ENCODE peak calls at places on chromosomes 12 and 14, in nine cellular contexts. One of them, this sample, is unnamed.

GRCh38 chr12:67927231-67927630 is 62.0 kb upstream of the IFNG-AS1 start:
- DNase-seq in GM23338: no peak
- DNase-seq in progenitor cell of endocrine pancreas: no peak
- DNase-seq in Panc1: no peak
- DNase-seq in foreskin fibroblast: no peak
- DNase-seq in lower lobe of right lung: no peak
- DNase-seq in GM12865: no peak
- DNase-seq in ovary: no peak
- DNase-seq in astrocyte of the cerebellum: no peak
- DNase-seq in this sample: no peak

GRCh38 chr12:71799105-71799504 is 40.5 kb upstream of the TBC1D15 start:
- DNase-seq in astrocyte of the cerebellum: no peak
- DNase-seq in lower lobe of right lung: no peak
- DNase-seq in foreskin fibroblast: peak; percentile 76
- DNase-seq in Panc1: no peak
- DNase-seq in progenitor cell of endocrine pancreas: no peak
- DNase-seq in GM12865: no peak
- DNase-seq in GM23338: peak; percentile 16
- DNase-seq in ovary: no peak
- DNase-seq in this sample: no peak

GRCh38 chr12:110270125-110270962 is 10.7 kb upstream of the ATP2A2 start:
- DNase-seq in GM12865: no peak
- DNase-seq in progenitor cell of endocrine pancreas: no peak
- DNase-seq in astrocyte of the cerebellum: no peak
- DNase-seq in GM23338: no peak
- DNase-seq in lower lobe of right lung: no peak
- DNase-seq in ovary: peak; percentile 41
- DNase-seq in foreskin fibroblast: peak; percentile 54
- DNase-seq in Panc1: no peak
- DNase-seq in this sample: no peak

GRCh38 chr12:52074656-52075408 is 4.7 kb upstream of the SMIM41 start:
- DNase-seq in foreskin fibroblast: no peak
- DNase-seq in astrocyte of the cerebellum: no peak
- DNase-seq in ovary: peak; percentile 16
- DNase-seq in GM12865: no peak
- DNase-seq in Panc1: no peak
- DNase-seq in GM23338: no peak
- DNase-seq in lower lobe of right lung: peak; percentile 37
- DNase-seq in progenitor cell of endocrine pancreas: no peak
- DNase-seq in this sample: no peak

GRCh38 chr12:127941332-127941731 is 325.6 kb upstream of the TMEM132C start:
- DNase-seq in astrocyte of the cerebellum: no peak
- DNase-seq in ovary: no peak
- DNase-seq in Panc1: no peak
- DNase-seq in GM23338: no peak
- DNase-seq in foreskin fibroblast: no peak
- DNase-seq in GM12865: no peak
- DNase-seq in progenitor cell of endocrine pancreas: no peak
- DNase-seq in lower lobe of right lung: no peak
- DNase-seq in this sample: no peak

GRCh38 chr12:111406474-111407370 is 999 bp downstream of the SH2B3 start:
- DNase-seq in GM23338: no peak
- DNase-seq in astrocyte of the cerebellum: no peak
- DNase-seq in GM12865: peak; percentile 63
- DNase-seq in progenitor cell of endocrine pancreas: no peak
- DNase-seq in Panc1: no peak
- DNase-seq in ovary: no peak
- DNase-seq in lower lobe of right lung: peak; percentile 78
- DNase-seq in foreskin fibroblast: no peak
- DNase-seq in this sample: no peak

GRCh38 chr14:90649096-90649495 is 167.1 kb downstream of the TTC7B start:
- DNase-seq in foreskin fibroblast: no peak
- DNase-seq in progenitor cell of endocrine pancreas: no peak
- DNase-seq in Panc1: no peak
- DNase-seq in ovary: no peak
- DNase-seq in astrocyte of the cerebellum: peak; percentile 91
- DNase-seq in lower lobe of right lung: no peak
- DNase-seq in GM23338: peak; percentile 19
- DNase-seq in GM12865: no peak
- DNase-seq in this sample: no peak

GRCh38 chr12:26252946-26253345 is 57.6 kb downstream of the SSPN start:
- DNase-seq in progenitor cell of endocrine pancreas: no peak
- DNase-seq in lower lobe of right lung: no peak
- DNase-seq in ovary: no peak
- DNase-seq in GM23338: no peak
- DNase-seq in astrocyte of the cerebellum: no peak
- DNase-seq in Panc1: no peak
- DNase-seq in foreskin fibroblast: no peak
- DNase-seq in GM12865: no peak
- DNase-seq in this sample: no peak

GRCh38 chr12:5187136-5187535 is 143.5 kb downstream of the KCNA5 start:
- DNase-seq in progenitor cell of endocrine pancreas: no peak
- DNase-seq in lower lobe of right lung: no peak
- DNase-seq in Panc1: no peak
- DNase-seq in foreskin fibroblast: no peak
- DNase-seq in astrocyte of the cerebellum: no peak
- DNase-seq in ovary: no peak
- DNase-seq in GM12865: no peak
- DNase-seq in GM23338: no peak
- DNase-seq in this sample: no peak

GRCh38 chr12:103852498-103852992 is 11.5 kb upstream of the NT5DC3 start:
- DNase-seq in Panc1: no peak
- DNase-seq in lower lobe of right lung: no peak
- DNase-seq in progenitor cell of endocrine pancreas: no peak
- DNase-seq in GM12865: no peak
- DNase-seq in foreskin fibroblast: no peak
- DNase-seq in ovary: no peak
- DNase-seq in GM23338: peak; percentile 46
- DNase-seq in astrocyte of the cerebellum: no peak
- DNase-seq in this sample: no peak

GRCh38 chr12:53806689-53807088 is 54.9 kb upstream of the CISTR start:
- DNase-seq in lower lobe of right lung: no peak
- DNase-seq in ovary: no peak
- DNase-seq in Panc1: no peak
- DNase-seq in GM23338: no peak
- DNase-seq in astrocyte of the cerebellum: no peak
- DNase-seq in foreskin fibroblast: peak; percentile 80
- DNase-seq in progenitor cell of endocrine pancreas: no peak
- DNase-seq in GM12865: no peak
- DNase-seq in this sample: no peak

GRCh38 chr12:81863406-81863805 is 104.3 kb upstream of the PPFIA2 start:
- DNase-seq in lower lobe of right lung: no peak
- DNase-seq in GM12865: no peak
- DNase-seq in ovary: no peak
- DNase-seq in Panc1: no peak
- DNase-seq in progenitor cell of endocrine pancreas: no peak
- DNase-seq in foreskin fibroblast: no peak
- DNase-seq in GM23338: peak; percentile 26
- DNase-seq in astrocyte of the cerebellum: peak; percentile 83
- DNase-seq in this sample: no peak

GRCh38 chr12:19507823-19508222 is 68.5 kb downstream of the AEBP2 start:
- DNase-seq in ovary: no peak
- DNase-seq in foreskin fibroblast: no peak
- DNase-seq in lower lobe of right lung: no peak
- DNase-seq in Panc1: no peak
- DNase-seq in GM12865: no peak
- DNase-seq in astrocyte of the cerebellum: peak; percentile 28
- DNase-seq in progenitor cell of endocrine pancreas: no peak
- DNase-seq in GM23338: no peak
- DNase-seq in this sample: no peak
- TF ChIP-seq CTCF in ovary: peak; percentile 24
- TF ChIP-seq CTCF in foreskin fibroblast: no peak
- TF ChIP-seq CTCF in lower lobe of right lung: peak; percentile 28
- TF ChIP-seq CTCF in Panc1: no peak
- TF ChIP-seq CTCF in GM12865: no peak
- TF ChIP-seq CTCF in astrocyte of the cerebellum: peak; percentile 38
- TF ChIP-seq CTCF in progenitor cell of endocrine pancreas: peak; percentile 18
- TF ChIP-seq CTCF in GM23338: peak; percentile 15
- TF ChIP-seq CTCF in this sample: peak; percentile 76

DNA sequence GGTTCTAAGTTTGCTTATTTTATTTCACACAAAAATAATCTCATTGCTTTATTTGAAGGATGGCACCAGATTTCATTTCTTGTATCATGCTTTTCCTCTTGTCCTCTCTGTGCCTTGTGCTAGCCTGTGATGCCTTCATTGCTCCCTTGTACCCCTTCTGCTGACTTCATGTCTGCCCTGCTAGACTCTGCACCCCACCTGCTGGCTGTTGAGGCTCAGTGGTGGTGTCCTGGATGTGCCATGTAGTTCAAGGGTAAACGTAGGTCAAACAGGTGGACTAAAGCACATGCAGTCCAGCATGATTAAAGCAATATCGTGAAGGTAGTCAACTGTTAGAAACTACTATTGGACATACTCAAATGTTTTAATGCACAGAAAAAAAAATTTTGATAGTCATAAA is 21.6 kb downstream of the MRPS35 start:
- DNase-seq in ovary: no peak
- DNase-seq in foreskin fibroblast: no peak
- DNase-seq in lower lobe of right lung: no peak
- DNase-seq in GM12865: peak; percentile 37
- DNase-seq in GM23338: peak; percentile 50
- DNase-seq in Panc1: no peak
- DNase-seq in progenitor cell of endocrine pancreas: no peak
- DNase-seq in astrocyte of the cerebellum: no peak
- DNase-seq in this sample: no peak
- TF ChIP-seq CTCF in ovary: no peak
- TF ChIP-seq CTCF in foreskin fibroblast: peak; percentile 39
- TF ChIP-seq CTCF in lower lobe of right lung: no peak
- TF ChIP-seq CTCF in GM12865: peak; percentile 35
- TF ChIP-seq CTCF in GM23338: peak; percentile 47
- TF ChIP-seq CTCF in Panc1: peak; percentile 33
- TF ChIP-seq CTCF in progenitor cell of endocrine pancreas: peak; percentile 37
- TF ChIP-seq CTCF in astrocyte of the cerebellum: peak; percentile 47
- TF ChIP-seq CTCF in this sample: no peak

GRCh38 chr14:44961151-44961729 is 507 bp downstream of the KLHL28 start:
- DNase-seq in foreskin fibroblast: peak; percentile 28
- DNase-seq in lower lobe of right lung: peak; percentile 76
- DNase-seq in GM23338: peak; percentile 78
- DNase-seq in GM12865: peak; percentile 66
- DNase-seq in astrocyte of the cerebellum: peak; percentile 11
- DNase-seq in ovary: peak; percentile 69
- DNase-seq in Panc1: no peak
- DNase-seq in progenitor cell of endocrine pancreas: no peak
- DNase-seq in this sample: no peak

GRCh38 chr14:44961730-44962572 is at the start of the genes KLHL28 and TOGARAM1:
- DNase-seq in ovary: peak; percentile 96
- DNase-seq in GM23338: peak; percentile 100
- DNase-seq in GM12865: peak; percentile 99
- DNase-seq in Panc1: peak; percentile 98
- DNase-seq in astrocyte of the cerebellum: peak; percentile 100
- DNase-seq in progenitor cell of endocrine pancreas: peak; percentile 86
- DNase-seq in lower lobe of right lung: peak; percentile 96
- DNase-seq in foreskin fibroblast: peak; percentile 99
- DNase-seq in this sample: peak; percentile 95

GRCh38 chr14:44963775-44964380 is 1.9 kb downstream of the TOGARAM1 start:
- DNase-seq in GM23338: peak; percentile 56
- DNase-seq in ovary: no peak
- DNase-seq in foreskin fibroblast: no peak
- DNase-seq in lower lobe of right lung: no peak
- DNase-seq in Panc1: no peak
- DNase-seq in astrocyte of the cerebellum: no peak
- DNase-seq in GM12865: peak; percentile 19
- DNase-seq in progenitor cell of endocrine pancreas: no peak
- DNase-seq in this sample: no peak

GRCh38 chr14:44960646-44961045 is 1.1 kb downstream of the KLHL28 start:
- DNase-seq in foreskin fibroblast: no peak
- DNase-seq in Panc1: no peak
- DNase-seq in lower lobe of right lung: no peak
- DNase-seq in ovary: no peak
- DNase-seq in GM12865: no peak
- DNase-seq in progenitor cell of endocrine pancreas: no peak
- DNase-seq in astrocyte of the cerebellum: no peak
- DNase-seq in GM23338: no peak
- DNase-seq in this sample: no peak

DNA sequence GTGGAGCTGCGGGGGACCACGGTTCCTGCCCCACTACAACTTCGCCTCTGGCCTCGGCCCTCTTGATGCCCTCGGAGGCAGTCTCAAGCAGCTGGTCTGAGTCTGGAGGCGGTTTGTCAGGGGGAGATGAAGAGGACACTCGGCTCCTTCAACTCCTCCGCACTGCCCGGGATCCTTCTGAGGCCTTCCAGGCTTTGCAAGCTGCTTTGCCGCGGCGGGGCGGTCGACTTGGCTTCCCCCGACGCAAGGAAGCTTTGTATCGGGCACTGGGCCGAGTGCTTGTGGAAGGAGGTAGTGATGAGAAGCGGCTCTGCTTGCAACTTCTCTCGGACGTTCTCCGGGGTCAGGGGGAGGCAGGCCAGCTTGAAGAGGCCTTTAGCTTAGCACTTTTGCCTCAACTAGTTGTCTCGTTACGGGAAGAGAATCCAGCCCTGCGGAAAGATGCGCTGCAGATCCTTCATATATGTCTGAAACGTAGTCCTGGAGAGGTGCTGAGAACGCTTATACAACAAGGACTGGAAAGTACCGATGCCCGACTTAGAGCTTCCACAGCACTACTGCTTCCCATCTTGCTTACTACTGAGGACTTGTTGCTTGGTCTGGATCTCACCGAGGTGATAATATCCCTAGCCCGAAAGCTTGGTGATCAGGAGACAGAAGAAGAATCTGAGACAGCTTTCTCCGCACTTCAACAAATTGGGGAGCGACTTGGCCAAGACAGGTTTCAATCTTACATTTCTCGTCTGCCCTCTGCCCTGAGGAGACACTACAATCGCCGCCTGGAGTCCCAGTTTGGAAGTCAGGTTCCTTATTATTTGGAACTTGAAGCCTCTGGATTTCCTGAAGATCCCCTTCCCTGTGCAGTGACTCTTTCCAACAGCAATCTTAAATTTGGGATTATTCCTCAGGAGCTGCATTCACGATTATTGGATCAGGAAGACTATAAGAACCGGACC is 861 bp downstream of the TOGARAM1 start:
- DNase-seq in progenitor cell of endocrine pancreas: peak; percentile 18
- DNase-seq in Panc1: no peak
- DNase-seq in astrocyte of the cerebellum: peak; percentile 29
- DNase-seq in ovary: peak; percentile 72
- DNase-seq in lower lobe of right lung: peak; percentile 70
- DNase-seq in GM23338: peak; percentile 53
- DNase-seq in GM12865: peak; percentile 57
- DNase-seq in foreskin fibroblast: peak; percentile 28
- DNase-seq in this sample: peak; percentile 93
- TF ChIP-seq CTCF in progenitor cell of endocrine pancreas: no peak
- TF ChIP-seq CTCF in Panc1: no peak
- TF ChIP-seq CTCF in astrocyte of the cerebellum: no peak
- TF ChIP-seq CTCF in ovary: no peak
- TF ChIP-seq CTCF in lower lobe of right lung: no peak
- TF ChIP-seq CTCF in GM23338: no peak
- TF ChIP-seq CTCF in GM12865: no peak
- TF ChIP-seq CTCF in foreskin fibroblast: no peak
- TF ChIP-seq CTCF in this sample: peak; percentile 11

DNA sequence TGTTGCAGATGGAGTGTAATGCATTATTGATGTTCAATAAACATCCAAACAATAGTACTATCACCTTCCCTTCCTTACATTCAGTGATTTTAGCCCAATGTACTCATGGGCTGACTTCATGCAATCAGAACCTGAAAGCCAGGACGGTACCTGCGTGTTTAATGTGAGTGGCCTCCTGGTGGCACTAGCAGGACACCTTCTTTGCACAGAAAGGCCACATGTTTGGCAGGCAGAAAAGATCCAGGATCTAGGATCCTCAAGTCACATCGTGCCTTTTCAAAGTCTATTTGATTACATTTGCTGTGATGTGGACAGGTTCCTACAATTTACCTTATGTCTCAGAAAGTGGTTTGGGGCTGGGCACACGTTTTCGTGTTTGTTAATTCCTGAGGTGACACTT is 82.9 kb downstream of the NEDD1 start:
- DNase-seq in Panc1: no peak
- DNase-seq in progenitor cell of endocrine pancreas: no peak
- DNase-seq in lower lobe of right lung: no peak
- DNase-seq in GM23338: peak; percentile 84
- DNase-seq in ovary: no peak
- DNase-seq in astrocyte of the cerebellum: no peak
- DNase-seq in foreskin fibroblast: no peak
- DNase-seq in GM12865: peak; percentile 71
- DNase-seq in this sample: no peak
- TF ChIP-seq CTCF in Panc1: peak; percentile 65
- TF ChIP-seq CTCF in progenitor cell of endocrine pancreas: peak; percentile 50
- TF ChIP-seq CTCF in lower lobe of right lung: no peak
- TF ChIP-seq CTCF in GM23338: peak; percentile 82
- TF ChIP-seq CTCF in ovary: no peak
- TF ChIP-seq CTCF in astrocyte of the cerebellum: peak; percentile 41
- TF ChIP-seq CTCF in foreskin fibroblast: no peak
- TF ChIP-seq CTCF in GM12865: peak; percentile 34
- TF ChIP-seq CTCF in this sample: peak; percentile 26